ENCODE peak calls at places on chromosomes 6 and 20, in nine cellular contexts. M is chondrocyte; U is suprapubic skin; S is AG10803; D is ovary; R is heart right ventricle; O is nephron progenitor cell; T is tibial nerve; C is CD8-positive, alpha-beta T cell. V is an unnamed sample.

GRCh38 chr6:41757931-41758640 is 10.9 kb upstream of the PGC start:
- DNase-seq in M (no peak), U (no peak), S (no peak), D (no peak), R (no peak), O (no peak), T (no peak), C (no peak), V (no peak)

GRCh38 chr20:56710577-56711465 is 81.7 kb downstream of the TFAP2C start:
- DNase-seq in M (no peak), U (no peak), S (no peak), D (no peak), R (no peak), O (no peak), T (no peak), C (no peak), V (no peak)

GRCh38 chr6:166999845-167000253 is 652 bp downstream of the CEP43 start:
- DNase-seq in M (no peak), U (no peak), S (peak; percentile 6), D (no peak), R (no peak), O (no peak), T (no peak), C (no peak), V (no peak)

GRCh38 chr6:32203435-32204267 is 11.2 kb upstream of the GPSM3 start:
- DNase-seq in M (no peak), U (peak; percentile 54), S (no peak), D (no peak), R (no peak), O (no peak), T (no peak), C (no peak), V (no peak)

GRCh38 chr20:10848810-10849370 is 175.1 kb upstream of the JAG1 start:
- DNase-seq in M (no peak), U (peak; percentile 66), S (peak; percentile 94), D (no peak), R (peak; percentile 30), O (no peak), T (peak; percentile 19), C (no peak), V (no peak)

GRCh38 chr20:56202493-56203077 is 45.9 kb upstream of the MC3R start:
- DNase-seq in M (no peak), U (no peak), S (no peak), D (no peak), R (no peak), O (no peak), T (no peak), C (no peak), V (no peak)

GRCh38 chr6:52262620-52263344 is 18.5 kb upstream of the IL17F start:
- DNase-seq in M (no peak), U (no peak), S (no peak), D (no peak), R (no peak), O (no peak), T (no peak), C (no peak), V (no peak)

GRCh38 chr6:139239137-139239536 is 52.7 kb downstream of the TXLNB start:
- DNase-seq in M (no peak), U (no peak), S (no peak), D (peak; percentile 46), R (no peak), O (no peak), T (no peak), C (no peak), V (no peak)

GRCh38 chr6:56841751-56842150 is 113.2 kb upstream of the BEND6 start:
- DNase-seq in M (no peak), U (no peak), S (no peak), D (no peak), R (no peak), O (no peak), T (no peak), C (no peak), V (no peak)

GRCh38 chr6:149336529-149336928 is 19.0 kb downstream of the TAB2 start:
- DNase-seq in M (no peak), U (no peak), S (no peak), D (no peak), R (no peak), O (no peak), T (no peak), C (no peak), V (no peak)

GRCh38 chr20:49786671-49787370 is 25.8 kb upstream of the SLC9A8 start:
- DNase-seq in M (no peak), U (no peak), S (no peak), D (no peak), R (no peak), O (no peak), T (no peak), C (no peak), V (no peak)

GRCh38 chr20:6925744-6926278 is 158.3 kb downstream of the BMP2 start:
- DNase-seq in M (no peak), U (no peak), S (no peak), D (no peak), R (no peak), O (no peak), T (no peak), C (no peak), V (no peak)

GRCh38 chr6:100166991-100167390 is 173.0 kb upstream of the MCHR2 start:
- DNase-seq in M (no peak), U (no peak), S (peak; percentile 91), D (no peak), R (no peak), O (no peak), T (no peak), C (no peak), V (no peak)

GRCh38 chr20:48737463-48738093 is 90.2 kb downstream of the PREX1 start:
- DNase-seq in M (peak; percentile 42), U (no peak), S (no peak), D (no peak), R (no peak), O (no peak), T (no peak), C (no peak), V (no peak)

GRCh38 chr20:45798935-45799642 is 7.3 kb downstream of the DNTTIP1 start:
- DNase-seq in M (no peak), U (no peak), S (peak; percentile 53), D (peak; percentile 56), R (peak; percentile 61), O (peak; percentile 65), T (peak; percentile 85), C (peak; percentile 50), V (peak; percentile 58)

GRCh38 chr20:4018015-4018748 is 2.8 kb upstream of the RNF24 start:
- DNase-seq in M (no peak), U (no peak), S (peak; percentile 15), D (no peak), R (no peak), O (no peak), T (no peak), C (no peak), V (no peak)

GRCh38 chr6:37919417-37920157 is 100.1 kb downstream of the ZFAND3 start:
- DNase-seq in M (no peak), U (no peak), S (peak; percentile 72), D (no peak), R (no peak), O (no peak), T (no peak), C (no peak), V (no peak)

GRCh38 chr6:14601490-14601889 is 483.9 kb downstream of the CD83 start:
- DNase-seq in M (no peak), U (no peak), S (no peak), D (no peak), R (no peak), O (no peak), T (no peak), C (no peak), V (peak; percentile 80)

DNA sequence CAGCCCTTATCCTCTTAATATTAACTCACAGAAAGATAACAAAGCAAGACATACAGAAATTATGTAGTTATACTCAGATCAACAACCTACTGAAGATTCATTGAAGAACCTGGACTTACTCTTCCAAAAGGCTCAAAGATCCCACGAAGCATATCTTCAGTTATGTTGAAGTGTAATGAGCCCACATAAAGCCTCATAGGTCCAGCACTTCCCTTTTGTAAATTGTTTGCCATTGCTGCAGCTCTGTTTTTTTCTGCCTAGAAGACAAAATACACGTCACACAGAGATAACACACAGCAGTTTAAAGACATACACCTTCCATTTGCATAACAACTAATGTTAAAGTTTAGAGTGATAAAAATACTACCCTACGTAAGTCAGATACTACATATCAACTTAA is 20.4 kb downstream of the RBM39 start:
- DNase-seq in M (no peak), U (no peak), S (no peak), D (no peak), R (no peak), O (no peak), T (no peak), C (no peak), V (no peak)
- TF ChIP-seq CTCF in M (no peak), U (no peak), S (no peak), D (no peak), R (no peak), O (no peak), T (no peak), C (no peak), V (no peak)

DNA sequence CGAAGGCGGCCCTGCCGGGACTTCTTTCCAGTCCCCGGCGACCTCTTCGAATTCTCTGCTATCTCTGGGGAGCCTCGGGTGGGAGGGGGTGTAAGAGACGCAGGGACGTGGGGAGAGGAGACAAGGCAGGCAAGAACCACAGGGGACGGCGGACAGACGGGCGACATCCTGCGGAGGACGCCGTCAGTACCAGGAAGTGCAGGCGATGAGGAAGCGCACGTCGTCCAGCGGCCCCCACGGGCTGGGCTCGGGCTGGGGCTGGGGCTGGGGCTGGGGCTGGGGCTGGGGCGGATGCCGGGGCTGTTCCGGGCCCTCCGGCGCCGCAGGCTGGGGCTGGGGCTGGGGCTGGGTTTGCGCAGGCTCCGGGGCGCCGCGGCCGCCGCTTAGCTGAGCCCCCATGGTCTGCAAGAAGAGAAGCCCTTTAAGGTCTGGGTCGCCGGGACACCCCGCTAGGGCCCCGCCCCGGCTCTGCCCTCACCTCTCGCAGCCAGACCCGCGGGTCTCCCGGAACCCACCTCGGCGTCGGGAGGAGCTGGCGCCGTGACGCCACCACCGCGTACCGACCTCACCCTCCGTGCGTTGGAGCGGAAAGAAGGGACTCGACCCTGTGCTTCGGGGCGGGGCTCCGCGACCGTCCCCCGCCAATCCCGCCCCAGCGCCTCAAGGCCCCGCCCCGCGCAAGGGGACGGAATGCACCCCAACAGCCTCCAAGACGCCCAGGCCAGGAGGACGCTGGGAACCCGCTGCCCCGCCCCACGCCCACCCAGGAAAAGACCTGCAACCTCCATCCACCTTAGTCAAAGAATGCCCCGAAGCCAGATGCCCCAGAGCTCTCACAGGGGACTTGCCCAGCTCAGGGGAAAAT is at the start of gene MMP24OS:
- DNase-seq in M (no peak), U (peak; percentile 94), S (peak; percentile 82), D (peak; percentile 93), R (peak; percentile 89), O (peak; percentile 93), T (peak; percentile 82), C (peak; percentile 86), V (peak; percentile 88)
- TF ChIP-seq CTCF in M (peak; percentile 70), U (no peak), S (peak; percentile 40), D (no peak), R (peak; percentile 20), O (no peak), T (peak; percentile 46), C (no peak), V (no peak)

GRCh38 chr6:72963946-72964345 is 261.4 kb downstream of the KHDC1L start:
- DNase-seq in M (no peak), U (no peak), S (no peak), D (no peak), R (no peak), O (no peak), T (no peak), C (no peak), V (no peak)
- TF ChIP-seq CTCF in M (no peak), U (no peak), S (no peak), D (no peak), R (no peak), O (no peak), T (no peak), C (no peak), V (no peak)

GRCh38 chr20:47464380-47465101 is 37.1 kb upstream of the NCOA3 start:
- DNase-seq in M (no peak), U (peak; percentile 81), S (peak; percentile 98), D (no peak), R (peak; percentile 53), O (no peak), T (peak; percentile 94), C (no peak), V (peak; percentile 5)
- TF ChIP-seq CTCF in M (peak; percentile 81), U (peak; percentile 27), S (peak; percentile 63), D (peak; percentile 26), R (peak; percentile 16), O (no peak), T (peak; percentile 37), C (no peak), V (no peak)

V was measured in pancreas.